ENCODE peak calls at places on chromosomes 6 and 20, in five cellular contexts. A is IMR-90, O is neuronal stem cell, R is mesendoderm, M is trophoblast cell. H is an unnamed sample.

GRCh38 chr6:10687582-10687981 is 6.8 kb downstream of the C6orf52 start:
- DNase-seq in A (no peak), O (no peak), R (no peak), M (no peak), H (no peak)

GRCh38 chr6:65776332-65776731 is 69.3 kb upstream of the EYS start:
- DNase-seq in A (no peak), O (no peak), R (peak), M (peak), H (peak)

GRCh38 chr6:127690092-127690491 is 113.1 kb downstream of the C6orf58 start:
- DNase-seq in A (peak), O (peak), R (peak), M (peak), H (no peak)

GRCh38 chr6:125193208-125193607 is 39.6 kb downstream of the TPD52L1 start:
- DNase-seq in A (no peak), O (no peak), R (no peak), M (no peak), H (no peak)

GRCh38 chr6:131368077-131368911 is 204.7 kb upstream of the ARG1 start:
- DNase-seq in A (no peak), O (no peak), R (peak), M (no peak), H (no peak)

GRCh38 chr20:29300579-29301551 is 1956.6 kb upstream of the DEFB115 start:
- DNase-seq in A (no peak), O (no peak), R (no peak), M (no peak), H (no peak)

GRCh38 chr20:17854307-17854903 is 114.2 kb downstream of the SNX5 start:
- DNase-seq in A (peak), O (no peak), R (peak), M (peak), H (peak)

GRCh38 chr6:53032853-53033252 is 32.4 kb upstream of the FBXO9 start:
- DNase-seq in A (peak), O (no peak), R (no peak), M (no peak), H (no peak)

DNA sequence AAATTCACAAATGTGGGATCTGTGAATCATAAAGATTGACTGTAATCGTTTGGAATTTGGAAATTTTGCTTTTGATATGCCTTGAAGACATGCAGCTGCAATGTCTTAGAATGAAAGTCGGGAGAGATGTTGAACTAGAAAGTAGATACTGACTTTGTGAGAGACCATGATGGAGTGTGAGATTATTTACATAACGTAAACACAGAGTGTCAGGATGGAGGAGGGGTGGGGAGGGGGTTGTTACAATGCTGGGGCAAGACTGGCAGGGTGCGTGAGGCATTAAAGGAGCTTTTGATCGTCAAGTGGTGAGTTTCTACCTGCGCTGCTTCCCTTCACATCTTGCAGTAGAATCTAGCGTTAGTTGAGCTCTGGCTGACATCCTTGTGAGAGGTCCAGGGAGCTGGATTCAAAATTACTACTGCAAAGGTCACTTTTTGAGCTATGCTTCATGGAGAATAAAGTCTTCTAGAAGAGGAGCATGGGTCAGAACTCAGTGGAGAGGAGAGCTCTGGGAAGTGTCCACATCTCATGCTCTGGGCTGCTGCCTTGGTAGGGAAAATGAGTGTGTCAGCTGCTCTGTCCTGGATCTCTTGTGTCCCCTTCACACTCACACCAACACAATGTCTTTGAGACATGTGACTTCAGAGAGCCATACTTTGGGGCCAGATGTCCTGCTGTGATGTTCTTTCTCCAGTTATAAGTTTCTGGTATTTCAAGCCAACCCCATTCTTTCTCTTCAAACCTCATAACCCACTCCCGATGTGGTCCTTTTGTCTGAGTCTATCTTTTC is 105.2 kb upstream of the CITED2 start:
- DNase-seq in A (peak), O (no peak), R (peak), M (peak), H (no peak)
- H3K23ac ChIP-seq in A (no peak), O (no peak), R (no peak), M (no peak), H (no peak)

GRCh38 chr20:63738687-63739128 is 868 bp upstream of the SLC2A4RG start:
- DNase-seq in A (no peak), O (peak), R (peak), M (peak), H (peak)

GRCh38 chr20:63740501-63741353 is 1.2 kb downstream of the SLC2A4RG start:
- DNase-seq in A (peak), O (peak), R (peak), M (peak), H (peak)

GRCh38 chr20:63740070-63740500 is 509 bp downstream of the SLC2A4RG start:
- DNase-seq in A (peak), O (peak), R (peak), M (peak), H (peak)

GRCh38 chr20:63737940-63738686 is 1.5 kb upstream of the SLC2A4RG start:
- DNase-seq in A (no peak), O (no peak), R (no peak), M (peak), H (peak)

GRCh38 chr20:63739129-63740069 is at the start of gene SLC2A4RG:
- DNase-seq in A (peak), O (peak), R (peak), M (peak), H (peak)
- H3K23ac ChIP-seq in A (peak), O (peak), R (peak), M (no peak), H (no peak)

GRCh38 chr20:50670126-50670862 is 21.0 kb downstream of the RIPOR3 start:
- DNase-seq in A (peak), O (no peak), R (no peak), M (peak), H (no peak)

GRCh38 chr20:50668326-50668725 is 23.0 kb downstream of the RIPOR3 start:
- DNase-seq in A (no peak), O (no peak), R (no peak), M (no peak), H (no peak)

GRCh38 chr20:50666709-50667310 is 24.5 kb downstream of the RIPOR3 start:
- DNase-seq in A (no peak), O (no peak), R (no peak), M (peak), H (no peak)

GRCh38 chr20:50671626-50672025 is 19.7 kb downstream of the RIPOR3 start:
- DNase-seq in A (no peak), O (no peak), R (no peak), M (no peak), H (no peak)

GRCh38 chr20:50668798-50669197 is 22.5 kb downstream of the RIPOR3 start:
- DNase-seq in A (no peak), O (no peak), R (no peak), M (no peak), H (no peak)
- H3K23ac ChIP-seq in A (no peak), O (no peak), R (no peak), M (no peak), H (no peak)

DNA sequence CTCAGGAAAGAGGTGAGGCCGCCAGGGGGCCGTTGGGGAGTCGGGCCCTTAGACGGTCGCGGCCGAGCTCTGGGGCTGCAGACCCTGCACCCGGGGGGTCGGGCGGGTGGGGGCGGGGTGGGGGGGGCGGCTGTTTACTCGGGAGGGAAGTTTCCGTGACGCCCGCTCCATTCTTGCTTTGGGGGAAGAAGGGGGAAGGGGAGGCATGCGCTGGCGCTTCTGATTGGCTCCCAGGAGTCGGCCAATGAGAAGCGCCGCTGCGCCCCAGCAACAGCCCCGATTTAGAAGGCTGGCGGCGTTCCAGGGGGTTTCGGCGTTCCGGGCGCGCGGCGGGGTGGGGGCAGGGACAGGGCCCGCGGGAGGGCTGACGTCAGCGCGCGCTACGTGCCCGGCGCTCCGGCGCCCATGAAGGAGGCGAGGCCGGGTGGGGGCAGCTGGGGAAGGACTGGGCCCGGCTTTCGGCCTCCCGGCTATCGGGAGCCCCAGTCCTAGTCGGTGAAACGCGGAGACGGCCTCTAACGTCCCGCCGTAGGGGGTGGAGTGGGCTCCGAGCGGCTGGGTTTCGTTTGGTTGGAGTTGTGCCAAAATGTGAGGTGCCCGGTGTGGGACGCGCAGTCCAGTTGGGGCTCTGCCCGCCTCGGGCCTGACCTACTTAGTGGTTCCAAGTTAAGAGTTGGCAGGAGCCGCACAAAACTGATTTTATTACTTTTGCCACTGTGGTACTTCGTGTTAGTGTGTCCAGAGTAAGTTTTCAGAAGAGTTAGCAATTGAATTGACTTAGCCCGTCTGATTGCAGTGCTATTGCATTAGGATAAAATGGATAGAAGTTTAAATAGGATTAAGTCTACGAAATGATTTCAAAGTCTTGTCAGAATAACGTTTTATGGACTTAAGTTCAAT is 1.1 kb downstream of the PNRC1 start:
- DNase-seq in A (peak), O (peak), R (peak), M (peak), H (peak)
- H3K23ac ChIP-seq in A (peak), O (peak), R (no peak), M (peak), H (no peak)

GRCh38 chr6:132512638-132513632 is at the start of gene STX7:
- DNase-seq in A (peak), O (peak), R (peak), M (peak), H (peak)
- H3K23ac ChIP-seq in A (peak), O (no peak), R (no peak), M (no peak), H (no peak)

DNA sequence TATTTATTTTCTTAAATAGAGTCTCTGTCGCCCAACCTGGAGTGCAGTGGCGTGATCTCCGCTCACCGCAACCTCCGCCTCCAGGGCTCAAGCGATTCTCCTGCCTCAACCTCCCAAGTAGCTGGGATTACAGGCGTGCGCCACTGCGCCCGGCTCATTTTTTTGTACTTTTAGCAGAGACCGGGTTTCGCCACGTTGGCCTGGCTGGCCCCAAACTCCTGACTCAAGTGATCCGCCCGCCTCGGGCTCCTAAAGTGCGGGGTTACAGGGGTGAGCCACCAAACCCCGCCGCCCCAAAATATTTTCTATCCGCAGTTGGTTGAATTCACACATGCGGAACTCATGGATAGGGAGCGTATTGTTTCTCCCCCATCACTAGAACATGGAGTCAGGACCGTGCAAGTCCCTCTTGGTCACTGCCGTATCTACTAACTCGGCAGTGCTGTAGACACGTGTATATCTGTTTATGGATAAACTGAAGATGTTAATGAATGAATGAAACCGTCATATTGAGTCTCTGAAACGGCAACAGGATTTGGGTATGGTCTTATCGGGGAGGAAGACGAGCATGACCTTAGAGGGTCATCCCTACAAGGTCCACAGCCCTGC is 904 bp downstream of the MKKS start:
- DNase-seq in A (peak), O (no peak), R (no peak), M (no peak), H (no peak)
- H3K23ac ChIP-seq in A (peak), O (peak), R (peak), M (no peak), H (no peak)

GRCh38 chr6:12012566-12013367 is 655 bp downstream of the HIVEP1 start:
- DNase-seq in A (peak), O (peak), R (peak), M (peak), H (peak)
- H3K23ac ChIP-seq in A (peak), O (peak), R (peak), M (no peak), H (no peak)

GRCh38 chr6:169863710-169864109 is 112.3 kb downstream of the ERMARD start:
- DNase-seq in A (no peak), O (no peak), R (no peak), M (no peak), H (no peak)
- H3K23ac ChIP-seq in A (no peak), O (peak), R (no peak), M (peak), H (no peak)